ENCODE peak calls at places on chromosomes 7 and 10, in five cellular contexts. Y is progenitor cell of endocrine pancreas, D is lower lobe of right lung, H is choroid plexus epithelial cell, R is esophagus muscularis mucosa. S is an unnamed sample.

GRCh38 chr10:17348111-17349008 is 106.0 kb downstream of the ST8SIA6 start:
- DNase-seq in R (no peak), Y (no peak), D (no peak), H (peak), S (peak)

GRCh38 chr7:69722836-69723235 is 124.6 kb downstream of the AUTS2 start:
- DNase-seq in H (peak), Y (no peak), R (no peak), D (no peak), S (no peak)

GRCh38 chr7:90596745-90597526 is 815 bp downstream of the CDK14 start:
- DNase-seq in Y (no peak), D (no peak), H (peak), R (no peak), S (peak)

GRCh38 chr10:53223846-53224245 is 451.3 kb upstream of the MBL2 start:
- DNase-seq in D (no peak), R (no peak), Y (no peak), H (peak), S (no peak)

GRCh38 chr7:81232084-81232799 is 313.4 kb upstream of the SEMA3C start:
- DNase-seq in D (no peak), H (no peak), Y (no peak), R (no peak), S (no peak)

GRCh38 chr10:60896033-60896432 is 48.0 kb downstream of the RHOBTB1 start:
- DNase-seq in Y (no peak), R (no peak), D (no peak), H (peak), S (no peak)

GRCh38 chr7:44307301-44307900 is 18.0 kb downstream of the CAMK2B start:
- DNase-seq in R (peak), D (no peak), Y (no peak), H (peak), S (peak)

GRCh38 chr7:30168800-30169584 is 34.2 kb downstream of the MTURN start:
- DNase-seq in R (no peak), Y (no peak), H (peak), D (no peak), S (peak)

GRCh38 chr10:79241990-79242619 is 105.2 kb upstream of the PPIF start:
- DNase-seq in D (peak), Y (no peak), R (no peak), H (peak), S (peak)

GRCh38 chr7:141231018-141231792 is 157.3 kb downstream of the TMEM178B start:
- DNase-seq in H (peak), R (no peak), D (no peak), Y (no peak), S (peak)

GRCh38 chr10:32239770-32240169 is 107.2 kb downstream of the EPC1 start:
- DNase-seq in Y (no peak), H (peak), R (no peak), D (no peak), S (peak)

GRCh38 chr7:52017802-52018679 is 701.4 kb upstream of the COBL start:
- DNase-seq in H (no peak), R (no peak), Y (no peak), D (no peak), S (no peak)

GRCh38 chr10:30671011-30671616 is 41.6 kb upstream of the LYZL2 start:
- DNase-seq in R (no peak), D (no peak), H (peak), Y (peak), S (peak)
- TF ChIP-seq CTCF in R (peak), D (peak), H (peak), Y (peak), S (peak)

GRCh38 chr7:32479574-32480200 is 10.5 kb downstream of the LSM5 start:
- DNase-seq in Y (no peak), R (peak), H (peak), D (no peak), S (peak)
- TF ChIP-seq CTCF in Y (peak), R (peak), H (peak), D (peak), S (peak)

GRCh38 chr10:75398630-75399460 is 2.7 kb downstream of the ZNF503 start:
- DNase-seq in D (peak), H (no peak), Y (no peak), R (no peak), S (no peak)

GRCh38 chr10:75396861-75397570 is 4.5 kb downstream of the ZNF503 start:
- DNase-seq in R (no peak), D (peak), Y (peak), H (no peak), S (no peak)

GRCh38 chr10:75397571-75397921 is 4.0 kb downstream of the ZNF503 start:
- DNase-seq in Y (no peak), D (no peak), H (no peak), R (no peak), S (no peak)

GRCh38 chr10:75399461-75400162 is 2.0 kb downstream of the ZNF503 start:
- DNase-seq in D (peak), H (peak), Y (peak), R (no peak), S (peak)

DNA sequence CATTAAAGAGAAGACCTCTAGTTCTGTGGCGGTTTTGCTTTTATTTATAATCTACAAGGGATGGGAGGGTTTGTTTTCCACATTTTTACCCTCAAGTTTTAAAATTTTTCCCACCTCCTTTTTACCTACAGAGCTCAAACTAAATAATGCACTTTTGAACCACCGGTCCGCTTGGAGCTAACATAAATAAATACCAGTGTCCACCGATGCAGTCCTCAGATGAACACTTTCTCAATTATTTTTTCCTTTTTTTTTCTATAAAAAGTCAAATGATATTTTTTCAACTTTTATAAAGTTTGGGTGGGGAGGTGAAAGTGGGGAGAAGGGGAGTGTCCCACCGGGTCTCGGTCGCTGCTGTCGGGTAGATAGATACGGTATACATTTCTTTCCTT is 3.3 kb downstream of the ZNF503 start:
- DNase-seq in D (no peak), Y (no peak), R (no peak), H (no peak), S (no peak)
- TF ChIP-seq CTCF in D (no peak), Y (no peak), R (no peak), H (no peak), S (no peak)

DNA sequence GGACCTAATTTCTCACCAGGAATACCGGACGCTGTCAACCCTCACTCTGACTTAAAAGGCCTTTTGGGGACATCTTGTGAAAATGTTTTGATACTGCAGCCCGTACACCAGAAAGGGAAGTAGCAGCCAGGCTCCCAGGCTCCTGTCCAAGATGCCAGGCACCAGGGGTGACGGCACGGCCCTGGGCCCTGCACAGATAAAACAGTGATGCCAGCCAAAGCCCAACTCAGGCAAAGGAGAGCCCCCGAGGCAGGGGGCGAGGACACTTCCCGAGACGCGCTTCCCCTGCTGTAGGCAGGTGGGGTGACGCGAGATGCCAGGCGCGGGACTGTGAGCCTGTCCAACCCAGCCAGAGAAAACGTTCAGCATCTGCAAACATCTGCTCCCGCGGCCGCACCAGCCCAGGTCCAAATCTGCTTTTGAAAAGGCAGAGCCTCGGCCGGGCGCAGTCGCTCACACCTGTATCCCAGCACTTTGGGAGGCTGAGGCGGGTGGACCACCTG is 15.7 kb downstream of the ZFAND2A start:
- DNase-seq in R (no peak), D (peak), H (peak), Y (no peak), S (peak)
- TF ChIP-seq CTCF in R (no peak), D (peak), H (peak), Y (peak), S (peak)

DNA sequence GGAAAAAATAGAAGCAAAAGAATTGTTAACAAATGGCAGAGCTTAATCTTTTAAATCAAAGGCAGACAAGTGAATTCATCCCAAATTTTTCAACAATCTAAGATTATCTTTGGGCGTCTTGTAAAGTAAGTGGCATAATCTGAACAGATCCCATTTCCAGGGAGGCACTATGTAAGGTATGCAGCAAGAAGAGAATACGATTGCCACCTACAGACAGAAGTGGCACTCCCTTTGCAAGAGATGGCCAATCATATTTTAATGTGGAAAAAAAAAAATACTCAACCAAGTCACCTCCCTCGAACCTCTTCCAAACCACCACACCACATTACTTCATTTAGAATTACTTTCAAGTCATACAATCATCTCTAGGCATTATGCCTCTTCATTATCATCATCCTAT is 4.0 kb downstream of the GFRA1 start:
- DNase-seq in H (no peak), D (no peak), Y (no peak), R (no peak), S (no peak)
- TF ChIP-seq CTCF in H (no peak), D (no peak), Y (no peak), R (no peak), S (no peak)

DNA sequence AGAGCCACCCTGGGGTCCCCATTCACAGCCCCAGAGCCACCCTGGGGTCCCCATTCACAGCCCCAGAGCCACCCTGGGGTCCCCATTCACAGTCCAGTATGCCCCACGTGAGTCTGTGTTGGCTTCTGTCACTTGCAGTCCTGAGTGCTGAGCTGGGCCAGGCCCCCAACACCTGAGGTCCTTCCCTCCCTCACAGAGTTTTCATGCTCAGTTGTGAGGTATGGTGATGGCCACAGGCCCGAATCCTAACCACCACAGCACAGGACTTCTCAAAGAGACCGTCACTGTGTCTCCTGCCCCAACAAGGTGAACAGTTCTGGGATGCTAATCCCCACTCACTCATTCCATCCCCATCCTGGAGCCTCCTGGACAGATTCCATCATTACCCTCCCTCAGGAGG is 239.2 kb downstream of the PTPRN2 start:
- DNase-seq in D (no peak), R (no peak), Y (no peak), H (no peak), S (no peak)
- TF ChIP-seq CTCF in D (no peak), R (no peak), Y (no peak), H (no peak), S (no peak)

DNA sequence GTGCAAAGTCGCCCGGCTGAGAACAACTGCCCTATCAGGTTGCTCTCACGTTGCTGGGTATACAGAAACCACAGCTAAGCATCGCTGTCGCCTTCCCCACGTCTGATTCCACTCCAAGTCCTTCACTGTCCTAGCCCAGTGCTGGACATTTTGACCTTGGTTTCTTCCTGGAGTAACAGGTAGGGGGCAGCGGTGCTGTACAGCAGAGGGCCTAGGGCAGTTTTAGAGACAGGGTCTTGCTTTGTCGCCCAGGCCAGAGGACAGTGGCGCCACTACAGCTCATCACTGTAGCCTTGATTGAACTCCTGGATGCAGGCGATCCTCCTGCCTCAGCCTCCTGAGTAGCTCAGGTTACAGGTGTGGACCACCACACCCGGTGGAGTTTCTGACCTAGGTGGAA is 2.6 kb downstream of the CLDN15 start:
- DNase-seq in Y (no peak), R (no peak), D (no peak), H (no peak), S (no peak)
- TF ChIP-seq CTCF in Y (peak), R (no peak), D (peak), H (peak), S (peak)